ENCODE peak calls at places on chromosomes 12 and 14, in eight cellular contexts. I is Panc1, D is transverse colon, K is breast epithelium, P is upper lobe of left lung, R is suprapubic skin, Q is sigmoid colon, J is HCT116. C is an unnamed sample.

GRCh38 chr14:36627981-36628380 is 33.7 kb upstream of the PAX9 start:
- DNase-seq in I (no peak), D (no peak), K (no peak), P (no peak), R (no peak), Q (no peak), J (no peak), C (no peak)

GRCh38 chr14:104346112-104346462 is 207.7 kb downstream of the KIF26A start:
- DNase-seq in I (no peak), D (no peak), K (no peak), P (peak; percentile 16), R (peak; percentile 70), Q (no peak), J (no peak), C (no peak)

GRCh38 chr14:105860615-105861580 is 334.5 kb downstream of the TMEM121 start:
- DNase-seq in I (no peak), D (peak; percentile 14), K (no peak), P (peak; percentile 18), R (peak; percentile 57), Q (peak; percentile 40), J (no peak), C (peak; percentile 25)

GRCh38 chr12:71438670-71439361 is 782 bp upstream of the LGR5 start:
- DNase-seq in I (no peak), D (no peak), K (no peak), P (no peak), R (no peak), Q (no peak), J (no peak), C (no peak)

GRCh38 chr12:127781336-127781735 is 485.6 kb upstream of the TMEM132C start:
- DNase-seq in I (no peak), D (no peak), K (no peak), P (no peak), R (no peak), Q (no peak), J (no peak), C (no peak)

GRCh38 chr12:28885275-28885674 is 263.8 kb upstream of the FAR2 start:
- DNase-seq in I (no peak), D (no peak), K (no peak), P (no peak), R (no peak), Q (no peak), J (no peak), C (no peak)

GRCh38 chr14:67674139-67674479 is 323 bp downstream of the VTI1B start:
- DNase-seq in I (no peak), D (peak; percentile 78), K (peak; percentile 40), P (peak; percentile 79), R (peak; percentile 84), Q (peak; percentile 83), J (peak; percentile 28), C (peak; percentile 73)

GRCh38 chr14:104271394-104271793 is 133.0 kb downstream of the KIF26A start:
- DNase-seq in I (no peak), D (no peak), K (no peak), P (no peak), R (no peak), Q (no peak), J (no peak), C (no peak)

GRCh38 chr12:85872497-85873091 is 1.5 kb upstream of the NTS start:
- DNase-seq in I (peak; percentile 28), D (no peak), K (no peak), P (no peak), R (no peak), Q (no peak), J (peak; percentile 50), C (no peak)

GRCh38 chr12:128861226-128862016 is 8.1 kb downstream of the GLT1D1 start:
- DNase-seq in I (no peak), D (no peak), K (no peak), P (no peak), R (peak; percentile 15), Q (peak; percentile 21), J (no peak), C (no peak)

GRCh38 chr12:132204822-132205270 is 60.6 kb downstream of the NOC4L start:
- DNase-seq in I (no peak), D (no peak), K (no peak), P (no peak), R (no peak), Q (no peak), J (no peak), C (no peak)

GRCh38 chr12:102891756-102892155 is 25.3 kb downstream of the PAH start:
- DNase-seq in I (no peak), D (no peak), K (no peak), P (no peak), R (no peak), Q (no peak), J (no peak), C (no peak)

GRCh38 chr12:108890208-108890607 is 10.3 kb downstream of the DAO start:
- DNase-seq in I (no peak), D (no peak), K (no peak), P (no peak), R (no peak), Q (no peak), J (no peak), C (no peak)

GRCh38 chr14:41548666-41549065 is 58.0 kb upstream of the LRFN5 start:
- DNase-seq in I (no peak), D (no peak), K (no peak), P (no peak), R (no peak), Q (no peak), J (no peak), C (no peak)

GRCh38 chr12:71661977-71662522 is 1.6 kb downstream of the ZFC3H1 start:
- DNase-seq in I (no peak), D (no peak), K (no peak), P (no peak), R (no peak), Q (no peak), J (no peak), C (no peak)

GRCh38 chr14:60655898-60656754 is 6.8 kb upstream of the SIX1 start:
- DNase-seq in I (no peak), D (no peak), K (no peak), P (no peak), R (no peak), Q (no peak), J (no peak), C (no peak)

GRCh38 chr12:123431951-123432886 is 4.3 kb downstream of the RILPL2 start:
- DNase-seq in I (no peak), D (no peak), K (no peak), P (peak; percentile 65), R (no peak), Q (no peak), J (no peak), C (peak; percentile 30)

GRCh38 chr12:43291516-43291915 is 260.5 kb downstream of the ADAMTS20 start:
- DNase-seq in I (no peak), D (no peak), K (no peak), P (no peak), R (no peak), Q (no peak), J (no peak), C (no peak)

GRCh38 chr14:68471029-68471963 is 321.6 kb downstream of the ZFP36L1 start:
- DNase-seq in I (no peak), D (no peak), K (no peak), P (no peak), R (no peak), Q (no peak), J (no peak), C (no peak)

GRCh38 chr12:100364334-100364733 is 7.5 kb downstream of the SLC17A8 start:
- DNase-seq in I (no peak), D (no peak), K (no peak), P (no peak), R (no peak), Q (no peak), J (no peak), C (no peak)

GRCh38 chr12:18895946-18896345 is 158.0 kb downstream of the CAPZA3 start:
- DNase-seq in I (no peak), D (no peak), K (no peak), P (no peak), R (no peak), Q (no peak), J (no peak), C (no peak)

GRCh38 chr12:106096376-106096775 is 42.4 kb downstream of the NUAK1 start:
- DNase-seq in I (peak; percentile 70), D (no peak), K (no peak), P (no peak), R (no peak), Q (peak; percentile 82), J (no peak), C (peak; percentile 28)
- H3K4me1 ChIP-seq in I (peaks cover 56% of the 10 kb centered on the region), D (peaks cover 9% of the 10 kb centered on the region), K (no peaks in the 10 kb centered on the region), P (no peaks in the 10 kb centered on the region), R (peaks cover 31% of the 10 kb centered on the region), Q (no peaks in the 10 kb centered on the region), J (no peaks in the 10 kb centered on the region), C (peaks cover 9% of the 10 kb centered on the region)

DNA sequence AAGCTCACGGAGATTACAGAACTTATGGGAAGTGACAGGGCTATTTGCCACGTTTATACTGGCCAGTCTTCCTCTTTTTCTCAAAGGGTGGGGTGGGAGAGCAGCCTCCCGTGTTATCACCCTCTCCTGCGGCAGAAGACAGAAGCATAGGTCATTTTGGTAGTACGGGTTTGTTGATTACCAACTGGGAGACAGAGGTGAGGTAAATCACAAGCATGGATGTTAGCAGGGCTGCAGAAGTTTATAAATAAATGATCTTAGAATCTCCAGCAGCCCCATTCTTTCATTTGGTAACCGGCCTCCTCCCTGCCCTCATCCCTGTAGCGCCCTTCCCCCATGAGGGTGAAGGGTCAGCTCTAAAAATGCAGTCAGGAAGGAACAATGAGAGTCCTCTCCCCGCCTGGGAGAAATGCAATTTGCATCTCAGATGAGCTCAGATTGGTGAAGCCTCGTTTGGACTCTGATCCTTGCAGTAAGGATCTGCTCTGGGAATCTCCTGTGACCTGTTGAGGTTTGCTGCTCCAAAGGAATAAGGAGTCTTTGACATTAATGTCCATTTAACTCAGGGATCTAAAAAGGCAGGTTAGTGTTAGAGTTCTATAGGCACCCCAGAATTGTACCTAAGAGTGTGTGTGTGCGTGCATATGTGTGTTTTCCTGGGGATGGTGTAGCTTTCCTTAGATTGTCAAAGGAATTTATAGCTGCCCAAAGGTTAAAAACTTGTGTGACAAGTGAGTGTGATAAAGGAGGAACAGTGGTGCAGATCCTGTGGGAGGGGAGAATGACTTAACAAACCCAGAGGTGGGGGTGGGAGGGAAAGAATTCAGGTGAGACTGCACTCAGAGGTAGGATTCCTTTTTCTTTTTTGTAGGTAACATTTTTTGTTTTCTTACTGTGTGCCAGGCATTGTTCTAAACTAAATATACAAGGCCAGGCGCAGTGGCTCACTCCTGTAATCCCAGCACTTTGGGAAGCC is 45.0 kb upstream of the SINHCAF start:
- DNase-seq in I (no peak), D (peak; percentile 75), K (no peak), P (no peak), R (no peak), Q (no peak), J (no peak), C (no peak)
- TF ChIP-seq POLR2AphosphoS5 in I (no peak), D (peak; percentile 68), K (no peak), P (no peak), R (no peak), Q (no peak), J (no peak), C (no peak)

GRCh38 chr12:51863363-51863920 is 14.9 kb upstream of the FIGNL2 start:
- DNase-seq in I (no peak), D (no peak), K (no peak), P (no peak), R (no peak), Q (no peak), J (no peak), C (no peak)
- H3K4me3 ChIP-seq in I (no peak overlapping the region), D (no peak overlapping the region), K (peak overlapping the region; percentile 51), P (peak overlapping the region; percentile 16), R (peak overlapping the region; percentile 43), Q (peak overlapping the region; percentile 25), J (no peak overlapping the region), C (peak overlapping the region; percentile 31)

DNA sequence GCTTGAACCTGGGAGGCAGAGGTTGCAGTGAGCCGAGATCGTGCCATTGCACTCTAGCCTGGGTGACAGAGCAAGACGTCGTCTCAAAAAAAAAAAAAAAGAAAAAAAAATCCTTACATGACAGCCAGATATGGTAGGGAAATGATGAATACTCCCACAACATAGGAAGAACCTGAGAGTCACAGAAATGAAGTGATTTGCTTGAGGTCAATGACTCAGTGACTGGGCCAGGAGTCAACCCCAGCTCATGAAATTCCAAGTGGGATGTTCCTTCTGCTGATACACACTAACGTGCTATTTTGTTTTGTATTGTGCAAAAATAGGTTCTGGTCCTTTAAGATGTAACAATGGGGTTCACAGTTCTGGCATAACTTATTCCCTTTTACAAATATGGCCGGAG is 9.0 kb downstream of the RHOF start:
- DNase-seq in I (no peak), D (no peak), K (no peak), P (no peak), R (no peak), Q (no peak), J (no peak), C (no peak)
- H3K4me1 ChIP-seq in I (peaks cover 45% of the 10 kb centered on the region), D (peaks cover 58% of the 10 kb centered on the region), K (no peaks in the 10 kb centered on the region), P (peaks cover 34% of the 10 kb centered on the region), R (peaks cover 23% of the 10 kb centered on the region), Q (no peaks in the 10 kb centered on the region), J (peaks cover 76% of the 10 kb centered on the region), C (peaks cover 57% of the 10 kb centered on the region)